ENCODE peak calls at places on chromosomes 3 and 15, in six cellular contexts. One of them, this sample, is unnamed.

GRCh38 chr15:75056036-75056435 is 32.6 kb downstream of the PPCDC start:
- DNase-seq in A549: no peak
- DNase-seq in GM12878: no peak
- DNase-seq in IMR-90: no peak
- DNase-seq in K562: no peak
- DNase-seq in H1: no peak
- DNase-seq in this sample: no peak

GRCh38 chr3:71504250-71505036 is 79.1 kb downstream of the FOXP1 start:
- DNase-seq in A549: peak
- DNase-seq in GM12878: no peak
- DNase-seq in IMR-90: peak
- DNase-seq in K562: peak
- DNase-seq in H1: no peak
- DNase-seq in this sample: no peak

GRCh38 chr3:73453676-73454075 is 171.1 kb downstream of the PDZRN3 start:
- DNase-seq in A549: no peak
- DNase-seq in GM12878: no peak
- DNase-seq in IMR-90: peak
- DNase-seq in K562: no peak
- DNase-seq in H1: no peak
- DNase-seq in this sample: no peak

GRCh38 chr3:125052671-125053303 is 3.0 kb downstream of the HEG1 start:
- DNase-seq in A549: peak
- DNase-seq in GM12878: no peak
- DNase-seq in IMR-90: peak
- DNase-seq in K562: no peak
- DNase-seq in H1: no peak
- DNase-seq in this sample: peak

GRCh38 chr15:92061511-92062200 is 208.1 kb downstream of the SLCO3A1 start:
- DNase-seq in A549: no peak
- DNase-seq in GM12878: no peak
- DNase-seq in IMR-90: no peak
- DNase-seq in K562: no peak
- DNase-seq in H1: no peak
- DNase-seq in this sample: no peak

GRCh38 chr3:50268703-50269451 is at the start of gene SEMA3B:
- DNase-seq in A549: peak
- DNase-seq in GM12878: no peak
- DNase-seq in IMR-90: no peak
- DNase-seq in K562: no peak
- DNase-seq in H1: no peak
- DNase-seq in this sample: peak

GRCh38 chr3:42739401-42740158 is 33.5 kb downstream of the CCDC13 start:
- DNase-seq in A549: no peak
- DNase-seq in GM12878: no peak
- DNase-seq in IMR-90: no peak
- DNase-seq in K562: no peak
- DNase-seq in H1: no peak
- DNase-seq in this sample: peak

GRCh38 chr15:66072616-66073361 is 180.8 kb downstream of the MEGF11 start:
- DNase-seq in A549: no peak
- DNase-seq in GM12878: no peak
- DNase-seq in IMR-90: no peak
- DNase-seq in K562: no peak
- DNase-seq in H1: no peak
- DNase-seq in this sample: no peak

GRCh38 chr15:60589253-60589652 is 110.3 kb upstream of the ICE2 start:
- DNase-seq in A549: no peak
- DNase-seq in GM12878: no peak
- DNase-seq in IMR-90: no peak
- DNase-seq in K562: no peak
- DNase-seq in H1: no peak
- DNase-seq in this sample: no peak

GRCh38 chr3:172189987-172190603 is 150.7 kb downstream of the FNDC3B start:
- DNase-seq in A549: no peak
- DNase-seq in GM12878: no peak
- DNase-seq in IMR-90: peak
- DNase-seq in K562: no peak
- DNase-seq in H1: no peak
- DNase-seq in this sample: no peak
- TF ChIP-seq RAD21 in A549: no peak
- TF ChIP-seq RAD21 in GM12878: no peak
- TF ChIP-seq RAD21 in IMR-90: no peak
- TF ChIP-seq RAD21 in K562: no peak
- TF ChIP-seq RAD21 in H1: no peak
- TF ChIP-seq RAD21 in this sample: no peak

GRCh38 chr3:100209169-100209568 is 51.6 kb upstream of the TBC1D23 start:
- DNase-seq in A549: no peak
- DNase-seq in GM12878: no peak
- DNase-seq in IMR-90: no peak
- DNase-seq in K562: no peak
- DNase-seq in H1: no peak
- DNase-seq in this sample: no peak

GRCh38 chr3:100209948-100210776 is 50.6 kb upstream of the TBC1D23 start:
- DNase-seq in A549: no peak
- DNase-seq in GM12878: peak
- DNase-seq in IMR-90: peak
- DNase-seq in K562: no peak
- DNase-seq in H1: no peak
- DNase-seq in this sample: peak

GRCh38 chr3:100207886-100208285 is 52.9 kb upstream of the TBC1D23 start:
- DNase-seq in A549: no peak
- DNase-seq in GM12878: no peak
- DNase-seq in IMR-90: no peak
- DNase-seq in K562: no peak
- DNase-seq in H1: no peak
- DNase-seq in this sample: no peak

GRCh38 chr3:100213891-100214573 is 46.8 kb upstream of the TBC1D23 start:
- DNase-seq in A549: no peak
- DNase-seq in GM12878: no peak
- DNase-seq in IMR-90: peak
- DNase-seq in K562: no peak
- DNase-seq in H1: no peak
- DNase-seq in this sample: no peak

GRCh38 chr3:100210777-100211145 is 50.0 kb upstream of the TBC1D23 start:
- DNase-seq in A549: no peak
- DNase-seq in GM12878: no peak
- DNase-seq in IMR-90: peak
- DNase-seq in K562: no peak
- DNase-seq in H1: peak
- DNase-seq in this sample: no peak
- TF ChIP-seq RAD21 in A549: no peak
- TF ChIP-seq RAD21 in GM12878: no peak
- TF ChIP-seq RAD21 in IMR-90: no peak
- TF ChIP-seq RAD21 in K562: no peak
- TF ChIP-seq RAD21 in H1: no peak
- TF ChIP-seq RAD21 in this sample: no peak

GRCh38 chr3:145807990-145808389 is 353.0 kb downstream of the PLOD2 start:
- DNase-seq in A549: peak
- DNase-seq in GM12878: no peak
- DNase-seq in IMR-90: peak
- DNase-seq in K562: no peak
- DNase-seq in H1: no peak
- DNase-seq in this sample: no peak
- TF ChIP-seq RAD21 in A549: peak
- TF ChIP-seq RAD21 in GM12878: no peak
- TF ChIP-seq RAD21 in IMR-90: no peak
- TF ChIP-seq RAD21 in K562: no peak
- TF ChIP-seq RAD21 in H1: peak
- TF ChIP-seq RAD21 in this sample: no peak

GRCh38 chr3:86245360-86245759 is 745.6 kb downstream of the VGLL3 start:
- DNase-seq in A549: no peak
- DNase-seq in GM12878: no peak
- DNase-seq in IMR-90: no peak
- DNase-seq in K562: no peak
- DNase-seq in H1: no peak
- DNase-seq in this sample: no peak
- TF ChIP-seq RAD21 in A549: peak
- TF ChIP-seq RAD21 in GM12878: peak
- TF ChIP-seq RAD21 in IMR-90: no peak
- TF ChIP-seq RAD21 in K562: no peak
- TF ChIP-seq RAD21 in H1: peak
- TF ChIP-seq RAD21 in this sample: no peak